ENCODE peak calls at places on chromosomes 12 and 14, in eight cellular contexts. R, X, U, Q, E, M, O and H are unnamed samples.

GRCh38 chr14:99230271-99231141 is 41.5 kb downstream of the BCL11B start:
- DNase-seq in R (no peak), X (no peak), U (peak; percentile 55), Q (peak; percentile 45), E (no peak), M (peak; percentile 64), O (no peak), H (peak; percentile 86)

GRCh38 chr14:26811756-26812305 is 214.0 kb upstream of the NOVA1 start:
- DNase-seq in R (no peak), X (no peak), U (no peak), Q (no peak), E (no peak), M (no peak), O (no peak), H (no peak)

GRCh38 chr14:97416550-97416949 is 619.4 kb downstream of the VRK1 start:
- DNase-seq in R (no peak), X (no peak), U (no peak), Q (no peak), E (no peak), M (no peak), O (no peak), H (no peak)

GRCh38 chr12:46442239-46442638 is 69.7 kb upstream of the SLC38A2 start:
- DNase-seq in R (no peak), X (no peak), U (no peak), Q (no peak), E (peak; percentile 73), M (no peak), O (peak; percentile 54), H (no peak)

GRCh38 chr14:24106672-24107271 is 7.8 kb upstream of the DCAF11 start:
- DNase-seq in R (no peak), X (no peak), U (no peak), Q (no peak), E (no peak), M (no peak), O (no peak), H (no peak)

GRCh38 chr12:121892673-121893561 is 4.3 kb downstream of the PSMD9 start:
- DNase-seq in R (no peak), X (no peak), U (peak; percentile 51), Q (no peak), E (no peak), M (no peak), O (no peak), H (no peak)

GRCh38 chr14:52254086-52254485 is 13.4 kb upstream of the PTGDR start:
- DNase-seq in R (no peak), X (no peak), U (no peak), Q (no peak), E (no peak), M (no peak), O (no peak), H (no peak)

GRCh38 chr14:100076630-100077029 is 11.4 kb downstream of the EVL start:
- DNase-seq in R (no peak), X (peak; percentile 76), U (peak; percentile 43), Q (no peak), E (peak; percentile 51), M (no peak), O (peak; percentile 43), H (no peak)

GRCh38 chr12:101969-102878 is 35.7 kb downstream of the IQSEC3 start:
- DNase-seq in R (no peak), X (no peak), U (no peak), Q (no peak), E (no peak), M (peak; percentile 45), O (no peak), H (no peak)

GRCh38 chr14:62468946-62469345 is 576.3 kb downstream of the KCNH5 start:
- DNase-seq in R (no peak), X (no peak), U (no peak), Q (no peak), E (no peak), M (no peak), O (no peak), H (no peak)

GRCh38 chr12:22631863-22632463 is 7.0 kb downstream of the ETNK1 start:
- DNase-seq in R (no peak), X (no peak), U (peak; percentile 11), Q (no peak), E (no peak), M (no peak), O (no peak), H (no peak)

GRCh38 chr12:118035194-118036041 is 18.9 kb downstream of the RFC5 start:
- DNase-seq in R (no peak), X (no peak), U (no peak), Q (peak; percentile 16), E (no peak), M (peak; percentile 5), O (peak; percentile 6), H (no peak)

GRCh38 chr12:63098851-63099250 is 52.1 kb downstream of the AVPR1A start:
- DNase-seq in R (no peak), X (no peak), U (peak; percentile 22), Q (no peak), E (no peak), M (peak; percentile 5), O (peak; percentile 5), H (no peak)
- TF ChIP-seq CTCF in R (no peak), X (no peak), U (peak; percentile 19), Q (no peak), E (peak; percentile 15), M (no peak), O (peak; percentile 48), H (no peak)

GRCh38 chr12:115813256-115813655 is 464.2 kb downstream of the MED13L start:
- DNase-seq in R (no peak), X (no peak), U (peak; percentile 64), Q (peak; percentile 13), E (no peak), M (no peak), O (no peak), H (no peak)

GRCh38 chr12:115817399-115817798 is 460.1 kb downstream of the MED13L start:
- DNase-seq in R (no peak), X (no peak), U (peak; percentile 48), Q (no peak), E (no peak), M (no peak), O (no peak), H (no peak)

GRCh38 chr12:115811929-115812328 is 465.6 kb downstream of the MED13L start:
- DNase-seq in R (no peak), X (no peak), U (peak; percentile 15), Q (no peak), E (no peak), M (no peak), O (no peak), H (no peak)

GRCh38 chr12:115818973-115819372 is 458.5 kb downstream of the MED13L start:
- DNase-seq in R (no peak), X (no peak), U (no peak), Q (no peak), E (no peak), M (no peak), O (no peak), H (no peak)

GRCh38 chr12:115815924-115816323 is 461.6 kb downstream of the MED13L start:
- DNase-seq in R (no peak), X (no peak), U (no peak), Q (no peak), E (no peak), M (no peak), O (no peak), H (no peak)
- H3K36me3 ChIP-seq in R (no peaks in the 10 kb centered on the region), X (no peaks in the 10 kb centered on the region), U (no peaks in the 10 kb centered on the region), Q (no peaks in the 10 kb centered on the region), E (no peaks in the 10 kb centered on the region), M (no peaks in the 10 kb centered on the region), O (no peaks in the 10 kb centered on the region), H (no peaks in the 10 kb centered on the region)

DNA sequence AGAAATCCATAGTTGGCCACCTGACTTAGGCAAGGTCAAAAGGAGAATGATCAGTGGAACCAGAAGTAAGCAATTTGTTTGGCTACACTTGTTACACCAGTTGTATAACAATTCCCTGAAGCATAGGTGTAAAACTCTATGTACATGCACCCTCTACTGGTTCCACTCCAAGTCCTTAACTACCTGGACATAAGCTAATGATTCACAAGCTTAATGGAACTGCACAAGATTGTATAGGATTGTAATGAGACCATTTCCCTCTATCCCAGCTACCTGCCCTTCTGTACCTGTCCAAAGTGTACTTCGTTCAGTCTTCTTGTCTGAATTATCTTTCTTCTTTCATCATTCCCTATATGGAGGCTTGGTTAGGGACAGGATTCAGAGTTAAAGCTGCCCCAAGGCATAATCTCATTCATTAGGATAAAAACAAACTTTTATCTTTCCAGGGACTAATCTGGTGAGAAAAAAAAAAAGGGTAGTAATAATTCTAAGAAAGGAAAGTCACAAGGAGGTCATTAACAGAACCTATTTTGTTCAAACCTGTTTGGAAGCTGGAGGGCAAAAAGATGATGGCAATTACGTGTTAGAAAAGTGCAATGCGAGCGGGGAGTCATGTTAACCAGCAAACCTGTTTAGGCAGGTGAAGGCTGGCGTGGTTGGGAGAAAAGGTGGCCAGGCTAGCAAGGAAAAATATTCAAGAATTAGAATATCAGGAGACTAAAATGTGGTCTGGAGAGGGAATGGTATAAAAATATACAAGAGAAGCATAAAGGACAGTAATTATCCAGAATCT is 2.8 kb upstream of the TMEM52B start:
- DNase-seq in R (no peak), X (no peak), U (peak; percentile 63), Q (peak; percentile 10), E (peak; percentile 93), M (no peak), O (no peak), H (no peak)
- TF ChIP-seq CTCF in R (no peak), X (no peak), U (no peak), Q (no peak), E (peak; percentile 30), M (no peak), O (no peak), H (no peak)

GRCh38 chr14:92961567-92961855 is 38.6 kb downstream of the CHGA start:
- DNase-seq in R (peak; percentile 27), X (peak; percentile 2), U (no peak), Q (no peak), E (no peak), M (no peak), O (no peak), H (no peak)
- H3K36me3 ChIP-seq in R (no peaks in the 10 kb centered on the region), X (peaks cover 36% of the 10 kb centered on the region), U (no peaks in the 10 kb centered on the region), Q (no peaks in the 10 kb centered on the region), E (peaks cover 7% of the 10 kb centered on the region), M (no peaks in the 10 kb centered on the region), O (no peaks in the 10 kb centered on the region), H (peaks cover 8% of the 10 kb centered on the region)

DNA sequence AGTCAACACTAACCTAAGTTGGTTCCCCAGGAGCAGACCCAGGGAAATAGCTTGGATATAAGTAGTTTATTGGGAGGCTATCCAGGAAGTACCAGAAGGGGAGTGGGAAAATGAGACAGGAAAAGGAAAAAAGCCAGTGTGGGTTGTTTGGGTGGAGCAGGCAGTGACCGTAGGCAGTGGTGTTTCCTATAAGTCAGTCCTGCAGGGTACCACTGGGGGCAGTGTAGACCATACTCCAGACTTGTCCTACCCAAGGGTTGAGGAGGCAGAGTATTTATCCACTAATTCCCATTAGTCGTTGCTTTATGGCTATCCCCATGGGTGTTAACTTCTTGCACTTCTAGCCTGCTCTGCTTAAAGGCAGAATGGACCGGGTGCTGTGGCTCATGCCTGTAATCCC is 6.4 kb upstream of the CCDC60 start:
- DNase-seq in R (no peak), X (no peak), U (peak; percentile 37), Q (peak; percentile 8), E (no peak), M (peak; percentile 63), O (no peak), H (no peak)
- TF ChIP-seq CTCF in R (no peak), X (peak; percentile 25), U (no peak), Q (peak; percentile 22), E (no peak), M (peak; percentile 59), O (peak; percentile 3), H (peak; percentile 12)